ENCODE peak calls at places on chromosomes 2 and 18, in eight cellular contexts. One of them, this sample, is unnamed.

GRCh38 chr2:204491528-204491927 is 53.7 kb upstream of the PARD3B start:
- DNase-seq in CD4-positive, alpha-beta memory T cell: no peak
- DNase-seq in mesenchymal stem cell: no peak
- DNase-seq in gastrocnemius medialis: no peak
- DNase-seq in OCI-LY7: no peak
- DNase-seq in right cardiac atrium: no peak
- DNase-seq in RWPE1: no peak
- DNase-seq in H9: no peak
- DNase-seq in this sample: no peak

GRCh38 chr2:152098798-152099654 is at the start of gene CACNB4:
- DNase-seq in RWPE1: no peak
- DNase-seq in right cardiac atrium: peak; percentile 64
- DNase-seq in CD4-positive, alpha-beta memory T cell: no peak
- DNase-seq in gastrocnemius medialis: no peak
- DNase-seq in OCI-LY7: no peak
- DNase-seq in H9: peak; percentile 75
- DNase-seq in mesenchymal stem cell: peak; percentile 23
- DNase-seq in this sample: no peak

GRCh38 chr18:41466436-41467160 is 488.4 kb upstream of the PIK3C3 start:
- DNase-seq in H9: no peak
- DNase-seq in gastrocnemius medialis: no peak
- DNase-seq in OCI-LY7: no peak
- DNase-seq in right cardiac atrium: no peak
- DNase-seq in CD4-positive, alpha-beta memory T cell: no peak
- DNase-seq in mesenchymal stem cell: no peak
- DNase-seq in RWPE1: no peak
- DNase-seq in this sample: no peak

GRCh38 chr2:8625399-8626283 is 56.2 kb upstream of the ID2 start:
- DNase-seq in OCI-LY7: no peak
- DNase-seq in right cardiac atrium: peak; percentile 49
- DNase-seq in gastrocnemius medialis: peak; percentile 1
- DNase-seq in CD4-positive, alpha-beta memory T cell: no peak
- DNase-seq in mesenchymal stem cell: no peak
- DNase-seq in H9: no peak
- DNase-seq in RWPE1: no peak
- DNase-seq in this sample: no peak

GRCh38 chr18:35889677-35890076 is 82.8 kb upstream of the RMP24 start:
- DNase-seq in RWPE1: no peak
- DNase-seq in gastrocnemius medialis: no peak
- DNase-seq in mesenchymal stem cell: no peak
- DNase-seq in right cardiac atrium: no peak
- DNase-seq in CD4-positive, alpha-beta memory T cell: no peak
- DNase-seq in H9: no peak
- DNase-seq in OCI-LY7: no peak
- DNase-seq in this sample: no peak

GRCh38 chr2:108988796-108989713 is at the start of gene EDAR:
- DNase-seq in right cardiac atrium: no peak
- DNase-seq in RWPE1: peak; percentile 89
- DNase-seq in gastrocnemius medialis: no peak
- DNase-seq in mesenchymal stem cell: peak; percentile 27
- DNase-seq in CD4-positive, alpha-beta memory T cell: no peak
- DNase-seq in OCI-LY7: peak; percentile 4
- DNase-seq in H9: peak; percentile 88
- DNase-seq in this sample: no peak

GRCh38 chr2:46632349-46632748 is 153.0 kb downstream of the TMEM247 start:
- DNase-seq in CD4-positive, alpha-beta memory T cell: no peak
- DNase-seq in right cardiac atrium: no peak
- DNase-seq in RWPE1: peak; percentile 46
- DNase-seq in gastrocnemius medialis: no peak
- DNase-seq in H9: no peak
- DNase-seq in OCI-LY7: peak; percentile 46
- DNase-seq in mesenchymal stem cell: peak; percentile 71
- DNase-seq in this sample: no peak

GRCh38 chr2:160308915-160309314 is 108.8 kb upstream of the ITGB6 start:
- DNase-seq in OCI-LY7: no peak
- DNase-seq in CD4-positive, alpha-beta memory T cell: no peak
- DNase-seq in RWPE1: peak; percentile 68
- DNase-seq in mesenchymal stem cell: peak; percentile 46
- DNase-seq in H9: no peak
- DNase-seq in right cardiac atrium: no peak
- DNase-seq in gastrocnemius medialis: no peak
- DNase-seq in this sample: no peak

GRCh38 chr2:167181134-167181533 is 292.9 kb downstream of the XIRP2 start:
- DNase-seq in right cardiac atrium: no peak
- DNase-seq in gastrocnemius medialis: no peak
- DNase-seq in CD4-positive, alpha-beta memory T cell: no peak
- DNase-seq in RWPE1: peak; percentile 33
- DNase-seq in mesenchymal stem cell: no peak
- DNase-seq in OCI-LY7: no peak
- DNase-seq in H9: no peak
- DNase-seq in this sample: no peak

GRCh38 chr2:173996766-173997165 is 31.6 kb upstream of the SP3 start:
- DNase-seq in H9: no peak
- DNase-seq in CD4-positive, alpha-beta memory T cell: no peak
- DNase-seq in RWPE1: no peak
- DNase-seq in mesenchymal stem cell: no peak
- DNase-seq in right cardiac atrium: no peak
- DNase-seq in gastrocnemius medialis: no peak
- DNase-seq in OCI-LY7: no peak
- DNase-seq in this sample: no peak

GRCh38 chr2:66305714-66306113 is 129.2 kb upstream of the MEIS1 start:
- DNase-seq in H9: no peak
- DNase-seq in right cardiac atrium: peak; percentile 90
- DNase-seq in RWPE1: no peak
- DNase-seq in CD4-positive, alpha-beta memory T cell: no peak
- DNase-seq in mesenchymal stem cell: no peak
- DNase-seq in OCI-LY7: no peak
- DNase-seq in gastrocnemius medialis: peak; percentile 56
- DNase-seq in this sample: no peak

GRCh38 chr2:128602038-128602698 is 283.5 kb upstream of the HS6ST1 start:
- DNase-seq in RWPE1: no peak
- DNase-seq in CD4-positive, alpha-beta memory T cell: no peak
- DNase-seq in OCI-LY7: no peak
- DNase-seq in H9: peak; percentile 21
- DNase-seq in gastrocnemius medialis: no peak
- DNase-seq in mesenchymal stem cell: no peak
- DNase-seq in right cardiac atrium: no peak
- DNase-seq in this sample: no peak

DNA sequence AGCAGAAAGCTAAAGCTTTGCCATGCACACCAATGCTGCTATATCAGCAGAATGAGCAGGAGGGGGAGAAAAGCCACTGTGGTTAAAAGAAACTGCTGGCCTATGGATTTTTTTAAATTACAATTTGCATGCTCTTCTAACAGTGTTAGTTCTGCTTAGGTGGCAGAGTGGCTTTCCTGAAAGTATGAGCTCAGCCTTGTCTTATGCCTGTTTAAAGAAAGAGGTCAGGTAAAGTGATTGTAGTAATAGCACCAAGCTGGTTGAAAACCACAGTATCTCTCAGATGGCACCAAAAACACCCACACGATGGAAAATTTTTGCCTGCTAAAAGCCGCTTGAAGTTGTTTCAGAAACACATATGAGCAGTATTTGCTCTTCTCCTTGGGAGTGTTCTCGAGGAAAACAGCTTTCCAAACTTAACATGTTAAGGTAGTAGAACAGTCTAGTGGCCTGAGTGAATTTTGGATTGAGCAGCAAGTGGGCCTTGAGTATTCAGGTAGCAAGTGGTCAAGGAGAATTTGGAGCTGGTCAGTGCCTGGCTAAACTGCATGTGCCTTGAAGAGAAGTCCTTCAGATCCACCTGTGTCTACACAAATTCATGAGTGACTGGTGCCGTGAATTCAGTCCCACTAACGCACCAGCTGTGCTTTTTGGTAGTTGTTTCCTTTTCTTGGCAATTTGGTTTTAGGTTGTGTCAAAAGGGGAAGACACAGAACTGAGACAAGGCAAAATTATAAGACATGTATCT is 19.6 kb upstream of the NDUFV2 start:
- DNase-seq in right cardiac atrium: no peak
- DNase-seq in OCI-LY7: peak; percentile 38
- DNase-seq in mesenchymal stem cell: no peak
- DNase-seq in RWPE1: no peak
- DNase-seq in CD4-positive, alpha-beta memory T cell: peak; percentile 81
- DNase-seq in H9: no peak
- DNase-seq in gastrocnemius medialis: no peak
- DNase-seq in this sample: no peak
- H3K27ac ChIP-seq in right cardiac atrium: no peak overlapping the region
- H3K27ac ChIP-seq in OCI-LY7: no peak overlapping the region
- H3K27ac ChIP-seq in mesenchymal stem cell: no peak overlapping the region
- H3K27ac ChIP-seq in RWPE1: no peak overlapping the region
- H3K27ac ChIP-seq in CD4-positive, alpha-beta memory T cell: peak overlapping the region; percentile 58
- H3K27ac ChIP-seq in H9: no peak overlapping the region
- H3K27ac ChIP-seq in gastrocnemius medialis: no peak overlapping the region
- H3K27ac ChIP-seq in this sample: no peak overlapping the region

DNA sequence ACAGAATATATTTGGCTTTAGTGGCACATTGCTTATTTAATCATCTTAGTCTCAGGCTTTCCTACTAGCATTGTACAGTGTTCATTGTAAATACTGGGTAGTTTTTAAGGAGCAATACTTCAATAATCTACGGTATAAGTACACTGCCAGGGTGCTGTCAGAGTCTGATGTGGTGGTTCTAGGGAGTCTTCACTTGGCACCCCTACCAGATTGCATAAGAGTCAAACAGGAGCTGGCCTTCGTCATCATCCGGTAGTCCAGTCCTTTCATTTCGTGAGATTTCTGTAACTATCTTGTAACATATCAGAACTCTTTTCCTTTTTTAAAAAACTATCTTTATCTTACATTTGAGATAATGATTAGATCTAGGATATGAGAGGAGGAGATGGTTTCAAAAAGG is 91.1 kb downstream of the ZNF532 start:
- DNase-seq in mesenchymal stem cell: no peak
- DNase-seq in CD4-positive, alpha-beta memory T cell: no peak
- DNase-seq in H9: no peak
- DNase-seq in OCI-LY7: no peak
- DNase-seq in RWPE1: no peak
- DNase-seq in gastrocnemius medialis: no peak
- DNase-seq in right cardiac atrium: no peak
- DNase-seq in this sample: no peak
- H3K27ac ChIP-seq in mesenchymal stem cell: no peak overlapping the region
- H3K27ac ChIP-seq in CD4-positive, alpha-beta memory T cell: no peak overlapping the region
- H3K27ac ChIP-seq in H9: no peak overlapping the region
- H3K27ac ChIP-seq in OCI-LY7: no peak overlapping the region
- H3K27ac ChIP-seq in RWPE1: no peak overlapping the region
- H3K27ac ChIP-seq in gastrocnemius medialis: peak overlapping the region; percentile 16
- H3K27ac ChIP-seq in right cardiac atrium: peak overlapping the region; percentile 37
- H3K27ac ChIP-seq in this sample: no peak overlapping the region

GRCh38 chr18:9017900-9018217 is 84.6 kb upstream of the NDUFV2 start:
- DNase-seq in right cardiac atrium: no peak
- DNase-seq in gastrocnemius medialis: no peak
- DNase-seq in H9: no peak
- DNase-seq in RWPE1: peak; percentile 55
- DNase-seq in OCI-LY7: no peak
- DNase-seq in CD4-positive, alpha-beta memory T cell: no peak
- DNase-seq in mesenchymal stem cell: peak; percentile 86
- DNase-seq in this sample: no peak
- H3K27ac ChIP-seq in right cardiac atrium: peak overlapping the region; percentile 76
- H3K27ac ChIP-seq in gastrocnemius medialis: peak overlapping the region; percentile 92
- H3K27ac ChIP-seq in H9: no peak overlapping the region
- H3K27ac ChIP-seq in RWPE1: peak overlapping the region; percentile 99
- H3K27ac ChIP-seq in OCI-LY7: no peak overlapping the region
- H3K27ac ChIP-seq in CD4-positive, alpha-beta memory T cell: no peak overlapping the region
- H3K27ac ChIP-seq in mesenchymal stem cell: peak overlapping the region; percentile 64
- H3K27ac ChIP-seq in this sample: no peak overlapping the region

DNA sequence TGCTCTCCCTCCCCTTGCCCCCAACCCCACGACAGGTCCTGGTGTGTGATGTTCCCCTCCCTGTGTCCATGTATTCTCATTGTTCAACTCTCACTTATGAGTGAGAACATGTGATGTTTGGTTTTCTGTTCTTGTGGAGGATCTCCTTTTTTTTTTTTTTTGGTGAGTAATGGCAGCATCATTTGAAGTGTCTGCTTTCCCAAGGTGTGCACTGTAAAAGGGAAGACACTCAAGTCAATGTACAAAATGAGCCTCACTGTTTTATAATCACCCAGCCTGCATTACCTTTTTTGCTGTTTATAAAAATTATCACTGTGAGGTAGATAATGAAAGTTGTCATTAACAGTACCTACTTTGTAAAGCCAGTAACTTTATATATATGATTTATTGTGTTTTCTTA is 56.9 kb downstream of the INSIG2 start:
- DNase-seq in CD4-positive, alpha-beta memory T cell: no peak
- DNase-seq in RWPE1: no peak
- DNase-seq in gastrocnemius medialis: no peak
- DNase-seq in OCI-LY7: no peak
- DNase-seq in mesenchymal stem cell: no peak
- DNase-seq in right cardiac atrium: no peak
- DNase-seq in H9: no peak
- DNase-seq in this sample: no peak
- H3K27ac ChIP-seq in CD4-positive, alpha-beta memory T cell: no peak overlapping the region
- H3K27ac ChIP-seq in RWPE1: no peak overlapping the region
- H3K27ac ChIP-seq in gastrocnemius medialis: no peak overlapping the region
- H3K27ac ChIP-seq in OCI-LY7: no peak overlapping the region
- H3K27ac ChIP-seq in mesenchymal stem cell: no peak overlapping the region
- H3K27ac ChIP-seq in right cardiac atrium: no peak overlapping the region
- H3K27ac ChIP-seq in H9: no peak overlapping the region
- H3K27ac ChIP-seq in this sample: no peak overlapping the region

DNA sequence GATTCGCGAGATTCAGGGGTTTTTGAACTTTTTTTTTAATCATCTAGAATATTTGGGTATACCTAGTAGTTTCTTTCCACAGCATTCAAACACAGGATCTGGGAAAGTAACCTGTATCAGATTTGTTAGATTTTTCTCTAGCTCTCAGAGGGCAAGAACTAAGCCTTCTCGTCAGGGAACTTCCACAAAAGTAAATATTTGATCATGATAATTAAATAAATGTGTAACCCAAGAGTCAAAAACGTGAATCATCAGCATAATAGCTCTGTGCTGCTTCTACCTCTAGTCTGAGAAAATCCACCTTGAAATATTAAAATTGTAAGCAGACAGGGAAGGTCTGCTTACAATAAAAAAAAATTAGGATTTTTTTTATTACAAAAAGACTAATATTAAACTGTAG is 225.7 kb upstream of the SPOPL start:
- DNase-seq in H9: no peak
- DNase-seq in OCI-LY7: no peak
- DNase-seq in gastrocnemius medialis: no peak
- DNase-seq in RWPE1: peak; percentile 31
- DNase-seq in mesenchymal stem cell: no peak
- DNase-seq in CD4-positive, alpha-beta memory T cell: no peak
- DNase-seq in right cardiac atrium: no peak
- DNase-seq in this sample: no peak
- H3K27ac ChIP-seq in H9: no peak overlapping the region
- H3K27ac ChIP-seq in OCI-LY7: no peak overlapping the region
- H3K27ac ChIP-seq in gastrocnemius medialis: no peak overlapping the region
- H3K27ac ChIP-seq in RWPE1: no peak overlapping the region
- H3K27ac ChIP-seq in mesenchymal stem cell: no peak overlapping the region
- H3K27ac ChIP-seq in CD4-positive, alpha-beta memory T cell: no peak overlapping the region
- H3K27ac ChIP-seq in right cardiac atrium: no peak overlapping the region
- H3K27ac ChIP-seq in this sample: no peak overlapping the region

GRCh38 chr2:80288576-80288975 is 16.0 kb downstream of the LRRTM1 start:
- DNase-seq in mesenchymal stem cell: peak; percentile 10
- DNase-seq in OCI-LY7: no peak
- DNase-seq in RWPE1: no peak
- DNase-seq in right cardiac atrium: peak; percentile 46
- DNase-seq in H9: no peak
- DNase-seq in CD4-positive, alpha-beta memory T cell: no peak
- DNase-seq in gastrocnemius medialis: no peak
- DNase-seq in this sample: no peak
- H3K27ac ChIP-seq in mesenchymal stem cell: no peak overlapping the region
- H3K27ac ChIP-seq in OCI-LY7: no peak overlapping the region
- H3K27ac ChIP-seq in RWPE1: no peak overlapping the region
- H3K27ac ChIP-seq in right cardiac atrium: no peak overlapping the region
- H3K27ac ChIP-seq in H9: no peak overlapping the region
- H3K27ac ChIP-seq in CD4-positive, alpha-beta memory T cell: no peak overlapping the region
- H3K27ac ChIP-seq in gastrocnemius medialis: no peak overlapping the region
- H3K27ac ChIP-seq in this sample: peak overlapping the region; percentile 72

GRCh38 chr2:172063446-172063845 is 21.9 kb upstream of the DLX1 start:
- DNase-seq in H9: no peak
- DNase-seq in mesenchymal stem cell: no peak
- DNase-seq in gastrocnemius medialis: no peak
- DNase-seq in OCI-LY7: no peak
- DNase-seq in CD4-positive, alpha-beta memory T cell: no peak
- DNase-seq in right cardiac atrium: no peak
- DNase-seq in RWPE1: no peak
- DNase-seq in this sample: no peak
- H3K27ac ChIP-seq in H9: no peak overlapping the region
- H3K27ac ChIP-seq in mesenchymal stem cell: no peak overlapping the region
- H3K27ac ChIP-seq in gastrocnemius medialis: no peak overlapping the region
- H3K27ac ChIP-seq in OCI-LY7: no peak overlapping the region
- H3K27ac ChIP-seq in CD4-positive, alpha-beta memory T cell: no peak overlapping the region
- H3K27ac ChIP-seq in right cardiac atrium: no peak overlapping the region
- H3K27ac ChIP-seq in RWPE1: no peak overlapping the region
- H3K27ac ChIP-seq in this sample: no peak overlapping the region